ENCODE peak calls at places on chromosomes 6 and 20, in five cellular contexts. K is HCT116, M is GM12878, O is A549, A is K562. H is an unnamed sample.
A peak's percentile ranks its signal among the peaks of the same experiment; 100 is the strongest.

GRCh38 chr6:24931752-24932691 is 3.7 kb downstream of the RIPOR2 start:
- DNase-seq in K (no peak), M (peak; percentile 84), O (no peak), A (no peak), H (no peak)

GRCh38 chr20:48635791-48636267 is 192.0 kb downstream of the PREX1 start:
- DNase-seq in K (peak; percentile 16), M (no peak), O (peak; percentile 73), A (peak; percentile 83), H (peak; percentile 29)

GRCh38 chr6:157271911-157272310 is 51.4 kb downstream of the TMEM242 start:
- DNase-seq in K (no peak), M (no peak), O (no peak), A (no peak), H (no peak)

GRCh38 chr6:31734703-31735500 is 1.4 kb downstream of the CLIC1 start:
- DNase-seq in K (no peak), M (peak; percentile 60), O (peak; percentile 53), A (peak; percentile 93), H (peak; percentile 65)

GRCh38 chr6:32075781-32076494 is 33.2 kb downstream of the TNXB start:
- DNase-seq in K (no peak), M (no peak), O (no peak), A (no peak), H (no peak)

GRCh38 chr20:61253264-61253639 is 1.2 kb downstream of the CDH4 start:
- DNase-seq in K (no peak), M (no peak), O (peak; percentile 60), A (no peak), H (no peak)

GRCh38 chr6:12132351-12133222 is 120.5 kb downstream of the HIVEP1 start:
- DNase-seq in K (no peak), M (no peak), O (no peak), A (no peak), H (no peak)

GRCh38 chr6:157460182-157460999 is 79.4 kb downstream of the ZDHHC14 start:
- DNase-seq in K (no peak), M (no peak), O (no peak), A (no peak), H (no peak)

GRCh38 chr20:31617432-31618104 is 12.5 kb downstream of the ID1 start:
- DNase-seq in K (no peak), M (no peak), O (no peak), A (no peak), H (no peak)

GRCh38 chr6:41585605-41586004 is 39.4 kb downstream of the FOXP4 start:
- DNase-seq in K (no peak), M (no peak), O (no peak), A (no peak), H (no peak)

GRCh38 chr6:126072834-126073233 is 86.5 kb downstream of the TRMT11 start:
- DNase-seq in K (no peak), M (no peak), O (no peak), A (no peak), H (no peak)

GRCh38 chr6:51049983-51050877 is 231.6 kb downstream of the TFAP2B start:
- DNase-seq in K (no peak), M (no peak), O (no peak), A (peak; percentile 90), H (no peak)

GRCh38 chr6:5619249-5619648 is 357.9 kb downstream of the FARS2 start:
- DNase-seq in K (no peak), M (peak; percentile 17), O (no peak), A (no peak), H (no peak)

GRCh38 chr20:44009679-44009992 is 95.0 kb downstream of the TOX2 start:
- DNase-seq in K (no peak), M (no peak), O (no peak), A (no peak), H (no peak)

GRCh38 chr6:26336355-26337198 is 28.4 kb upstream of the BTN3A2 start:
- DNase-seq in K (no peak), M (no peak), O (peak; percentile 37), A (peak; percentile 90), H (no peak)

GRCh38 chr20:51639206-51639832 is 96.8 kb upstream of the NFATC2 start:
- DNase-seq in K (peak; percentile 52), M (no peak), O (peak; percentile 74), A (peak; percentile 68), H (peak; percentile 75)

GRCh38 chr20:37335642-37336368 is 10.1 kb upstream of the SRC start:
- DNase-seq in K (no peak), M (no peak), O (no peak), A (peak; percentile 46), H (peak; percentile 48)

GRCh38 chr6:111173946-111174345 is 86.6 kb downstream of the SLC16A10 start:
- DNase-seq in K (no peak), M (no peak), O (no peak), A (no peak), H (no peak)

GRCh38 chr6:13494137-13494536 is 6.7 kb upstream of the GFOD1 start:
- DNase-seq in K (no peak), M (no peak), O (no peak), A (no peak), H (no peak)
- H3K4me2 ChIP-seq in K (no peak overlapping the region), M (no peak overlapping the region), O (no peak overlapping the region), A (no peak overlapping the region), H (no peak overlapping the region)

GRCh38 chr20:58109918-58110635 is 118.4 kb downstream of the ANKRD60 start:
- DNase-seq in K (no peak), M (no peak), O (no peak), A (no peak), H (no peak)
- TF ChIP-seq RAD21 in K (no peak), M (no peak), O (no peak), A (no peak), H (no peak)

DNA sequence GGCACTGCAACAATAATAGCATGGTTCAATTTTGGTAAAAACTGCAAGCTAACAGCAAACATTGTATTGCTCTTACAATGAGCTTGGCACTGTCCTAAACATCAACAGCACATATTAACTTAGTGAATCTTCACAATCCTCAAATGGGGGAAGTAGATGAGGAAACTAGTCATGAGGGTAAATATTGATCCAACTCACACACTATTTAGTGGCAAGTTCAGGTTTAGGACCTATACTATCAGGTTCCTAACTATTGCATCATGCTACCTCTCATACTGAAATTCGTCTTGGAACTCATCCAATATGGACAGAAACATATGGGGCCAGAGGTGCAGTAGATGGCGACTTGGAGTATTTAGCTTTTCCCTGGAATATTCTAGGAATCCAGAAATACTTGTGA is 34.2 kb downstream of the FKBP1C start:
- DNase-seq in K (no peak), M (no peak), O (no peak), A (no peak), H (peak; percentile 51)
- TF ChIP-seq REST in K (no peak), M (no peak), O (no peak), A (no peak), H (no peak)

DNA sequence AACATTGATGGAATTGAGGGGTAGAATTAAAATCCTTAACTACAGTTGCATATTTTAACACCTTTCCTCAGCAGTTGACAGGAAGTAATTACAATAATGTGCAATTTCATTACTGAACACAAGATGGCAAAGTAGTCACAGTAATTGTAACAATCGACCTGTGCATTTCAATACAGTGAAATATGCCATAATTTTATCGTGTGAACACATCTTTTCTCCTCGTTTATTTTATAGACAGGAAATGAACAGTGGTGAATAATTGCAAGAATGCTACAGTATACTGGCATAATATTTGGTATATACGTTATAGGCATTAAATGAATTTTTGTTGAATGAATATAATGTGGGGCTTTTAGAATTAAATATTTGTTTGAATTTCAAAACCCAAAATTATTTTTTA is 25.0 kb downstream of the CYB5R4 start:
- DNase-seq in K (peak; percentile 42), M (peak; percentile 37), O (peak; percentile 17), A (peak; percentile 62), H (peak; percentile 27)
- H3K4me2 ChIP-seq in K (no peak overlapping the region), M (no peak overlapping the region), O (peak overlapping the region; percentile 19), A (no peak overlapping the region), H (no peak overlapping the region)

GRCh38 chr6:139370047-139370706 is 4.3 kb downstream of the CITED2 start:
- DNase-seq in K (no peak), M (no peak), O (no peak), A (no peak), H (peak; percentile 95)
- TF ChIP-seq RAD21 in K (no peak), M (no peak), O (no peak), A (no peak), H (no peak)

H was measured in HepG2.